ENCODE peak calls at places on chromosomes 3 and 15, in six cellular contexts. W, G, H, B, N and I are unnamed samples.

GRCh38 chr3:33115024-33115768 is 1.4 kb downstream of the CRTAP start:
- DNase-seq in G (no peak), N (no peak), B (no peak), W (peak), H (peak), I (peak)

GRCh38 chr3:130258532-130258952 is 86.9 kb upstream of the COL6A5 start:
- DNase-seq in N (no peak), B (no peak), W (no peak), H (no peak), G (no peak), I (peak)

GRCh38 chr3:58471025-58471887 is 20.6 kb upstream of the KCTD6 start:
- DNase-seq in B (no peak), H (no peak), W (peak), N (no peak), G (peak), I (peak)

GRCh38 chr3:14042680-14043079 is 82.0 kb downstream of the CHCHD4 start:
- DNase-seq in H (no peak), B (no peak), G (no peak), N (no peak), W (no peak), I (no peak)

GRCh38 chr3:124962403-124962940 is 27.9 kb upstream of the MUC13 start:
- DNase-seq in B (no peak), H (no peak), W (no peak), N (no peak), G (no peak), I (no peak)

GRCh38 chr3:195907730-195908438 is 467 bp downstream of the TNK2 start:
- DNase-seq in W (peak), B (no peak), N (no peak), G (peak), H (peak), I (peak)

GRCh38 chr3:32435911-32436815 is 44.5 kb downstream of the CMTM7 start:
- DNase-seq in B (no peak), H (no peak), W (no peak), G (no peak), N (no peak), I (no peak)

GRCh38 chr3:43779850-43780249 is 89.1 kb downstream of the ABHD5 start:
- DNase-seq in N (no peak), W (no peak), G (no peak), H (no peak), B (no peak), I (no peak)

GRCh38 chr15:67968564-67969440 is 85.3 kb upstream of the PIAS1 start:
- DNase-seq in N (no peak), B (no peak), G (no peak), W (no peak), H (no peak), I (no peak)

GRCh38 chr3:94269763-94270162 is 206.9 kb downstream of the NSUN3 start:
- DNase-seq in W (no peak), H (no peak), G (no peak), B (no peak), N (no peak), I (no peak)

GRCh38 chr3:152322756-152323155 is 54.0 kb downstream of the MBNL1 start:
- DNase-seq in G (no peak), W (no peak), N (no peak), H (no peak), B (no peak), I (no peak)

GRCh38 chr3:154095832-154096421 is 25.3 kb upstream of the ARHGEF26 start:
- DNase-seq in H (no peak), N (no peak), W (no peak), G (no peak), B (no peak), I (no peak)

GRCh38 chr3:42288385-42288784 is 22.4 kb upstream of the CCK start:
- DNase-seq in H (no peak), W (no peak), N (no peak), B (no peak), G (no peak), I (no peak)

DNA sequence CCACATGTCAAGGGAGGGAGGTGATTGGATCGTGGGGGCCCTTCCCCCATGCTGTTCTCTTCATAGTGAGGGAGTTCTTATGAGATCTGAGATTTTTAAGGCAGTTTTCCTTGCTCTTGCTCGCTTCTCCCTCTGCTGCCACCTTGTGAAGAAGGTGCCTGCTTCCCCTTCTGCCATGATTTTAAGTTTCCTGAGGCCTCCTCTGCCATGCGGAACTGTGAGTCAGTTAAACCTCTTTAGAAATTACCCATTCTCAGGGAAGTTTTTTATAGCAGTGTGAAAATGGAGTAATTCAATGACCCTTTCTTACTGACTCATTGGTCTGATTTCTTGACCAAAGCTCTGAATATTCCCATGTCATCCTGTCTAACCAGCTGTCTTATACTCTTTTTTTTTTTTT is 484.4 kb upstream of the TPRG1 start:
- DNase-seq in H (no peak), G (no peak), W (no peak), B (no peak), N (no peak), I (no peak)
- TF ChIP-seq CTCF in H (no peak), G (no peak), W (no peak), B (no peak), N (no peak), I (no peak)

GRCh38 chr15:101240364-101240763 is 11.5 kb downstream of the CHSY1 start:
- DNase-seq in H (no peak), B (no peak), N (no peak), G (no peak), W (no peak), I (no peak)

GRCh38 chr15:101242160-101242998 is 9.5 kb downstream of the CHSY1 start:
- DNase-seq in N (no peak), B (no peak), H (peak), G (no peak), W (no peak), I (no peak)

GRCh38 chr15:101242999-101243336 is 8.9 kb downstream of the CHSY1 start:
- DNase-seq in H (peak), G (no peak), W (no peak), B (no peak), N (no peak), I (no peak)

GRCh38 chr15:101237161-101237775 is 14.6 kb downstream of the CHSY1 start:
- DNase-seq in W (no peak), N (no peak), H (no peak), B (no peak), G (no peak), I (no peak)

DNA sequence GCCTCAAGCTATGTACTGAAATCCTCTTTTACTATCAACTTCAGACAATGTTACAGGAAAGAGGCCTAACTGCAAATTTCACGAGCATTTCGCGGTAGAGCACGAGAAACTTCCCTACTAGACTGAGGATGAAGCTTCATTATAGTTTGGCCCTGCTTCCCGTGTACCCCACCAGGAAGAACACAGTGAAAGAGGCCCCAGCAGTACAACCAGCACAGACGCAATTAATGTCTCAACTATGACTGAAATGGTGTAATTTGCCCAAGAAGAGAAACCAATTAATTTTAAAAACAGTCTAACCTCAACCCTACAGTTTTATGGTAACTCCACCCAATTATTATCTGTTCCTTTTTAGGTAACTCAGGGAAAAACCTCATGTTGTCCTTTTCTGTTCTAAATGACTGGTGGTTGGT is 12.1 kb downstream of the CHSY1 start:
- DNase-seq in G (no peak), N (no peak), H (no peak), B (no peak), W (no peak), I (no peak)
- TF ChIP-seq POLR2A in G (no peak), N (no peak), H (no peak), B (no peak), W (no peak), I (no peak)

DNA sequence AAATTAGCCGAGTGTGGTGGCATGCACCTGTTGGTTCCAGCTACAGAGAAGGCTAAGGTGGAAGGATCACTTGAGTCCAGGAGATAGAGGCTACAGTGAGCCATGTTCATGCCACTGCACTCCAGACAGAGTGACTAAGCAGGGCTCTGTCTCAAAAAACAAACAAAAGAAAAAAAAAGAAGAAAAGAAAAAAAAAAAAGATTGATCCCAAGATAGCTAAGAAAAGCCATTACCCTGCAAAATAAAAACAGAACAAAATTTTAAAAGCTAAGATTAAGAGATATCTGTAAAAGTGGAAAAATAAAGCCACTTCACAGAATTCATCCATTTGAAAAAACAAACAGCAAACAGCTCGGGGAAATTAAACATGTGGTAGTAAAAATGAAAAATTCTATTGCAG is 23.8 kb downstream of the LRRC2 start:
- DNase-seq in H (no peak), G (no peak), B (no peak), W (no peak), N (no peak), I (no peak)
- H3K4me3 ChIP-seq in H (no peak), G (no peak), B (no peak), W (no peak), N (no peak), I (no peak)

DNA sequence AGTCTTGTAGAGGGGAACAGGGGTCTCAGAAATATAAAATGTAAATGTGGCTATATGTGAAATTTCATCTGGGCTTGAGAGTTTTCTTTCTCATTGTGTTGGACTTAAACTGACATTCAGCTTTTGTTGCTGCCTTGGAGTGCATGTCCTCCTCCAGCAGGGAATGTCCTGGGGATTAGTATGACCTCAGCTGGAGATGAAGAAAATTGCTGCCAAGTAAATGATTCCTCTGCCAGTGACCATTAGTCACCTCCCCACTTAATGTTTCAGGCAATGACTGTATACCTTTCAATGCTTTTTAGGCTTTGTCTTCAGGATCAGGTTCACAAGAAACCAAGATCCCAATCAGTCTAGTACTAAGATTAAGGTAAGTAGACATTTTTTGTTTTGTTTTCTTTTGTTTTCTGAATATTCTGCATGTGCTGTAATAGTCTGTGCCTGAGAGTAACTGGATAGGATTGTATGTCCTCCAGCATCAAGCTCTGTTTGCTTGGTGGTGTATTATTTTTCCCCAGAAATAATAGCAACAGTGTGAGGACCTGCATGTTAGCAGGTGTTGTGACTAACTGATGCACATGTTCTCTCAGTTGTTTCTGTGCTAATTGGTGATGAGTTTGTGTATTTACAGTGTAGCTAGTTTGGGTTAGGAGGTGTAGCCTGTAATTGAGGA is 18.1 kb upstream of the SLC22A13 start:
- DNase-seq in W (peak), G (no peak), N (no peak), B (no peak), H (no peak), I (peak)
- TF ChIP-seq CTCF in W (peak), G (no peak), N (no peak), B (no peak), H (no peak), I (no peak)